ENCODE peak calls at places on chromosome 5, in nine cellular contexts. S is cardiac fibroblast; M is T-helper 1 cell; Y is stimulated activated CD8-positive, alpha-beta memory T cell treated with anti-CD3 and anti-CD28 coated beads, Interleukin-15, amount 100 ng/mL, for 1 hour; W is COR-L47; Z is NCI-H1092; A is activated CD4-positive, alpha-beta memory T cell treated with anti-CD3 and anti-CD28 coated beads for 36 hours; F is AG09309; Q is naive thymus-derived CD8-positive, alpha-beta T cell. E is an unnamed sample.

GRCh38 chr5:148585988-148586387 is 68.3 kb downstream of the HTR4 start:
- DNase-seq in S (no peak), M (no peak), Y (no peak), W (no peak), Z (no peak), A (no peak), F (no peak), Q (no peak), E (no peak)

GRCh38 chr5:77015938-77016569 is 14.2 kb upstream of the AGGF1 start:
- DNase-seq in S (peak), M (no peak), Y (no peak), W (peak), Z (no peak), A (no peak), F (peak), Q (no peak), E (no peak)

GRCh38 chr5:40666657-40667056 is 13.1 kb upstream of the PTGER4 start:
- DNase-seq in S (no peak), M (no peak), Y (no peak), W (no peak), Z (no peak), A (no peak), F (no peak), Q (no peak), E (no peak)

GRCh38 chr5:168537176-168537575 is 8.1 kb downstream of the FBLL1 start:
- DNase-seq in S (no peak), M (no peak), Y (no peak), W (no peak), Z (no peak), A (no peak), F (no peak), Q (no peak), E (no peak)

GRCh38 chr5:170178814-170179213 is 54.0 kb upstream of the C5orf58 start:
- DNase-seq in S (no peak), M (no peak), Y (no peak), W (no peak), Z (no peak), A (no peak), F (no peak), Q (no peak), E (no peak)

GRCh38 chr5:179816401-179817070 is 4.2 kb upstream of the SQSTM1 start:
- DNase-seq in S (no peak), M (no peak), Y (no peak), W (no peak), Z (no peak), A (no peak), F (no peak), Q (no peak), E (no peak)

GRCh38 chr5:142248853-142249462 is 75.9 kb downstream of the SPRY4 start:
- DNase-seq in S (no peak), M (no peak), Y (no peak), W (no peak), Z (no peak), A (no peak), F (peak), Q (no peak), E (no peak)

GRCh38 chr5:67203701-67204074 is 7.1 kb upstream of the CD180 start:
- DNase-seq in S (no peak), M (no peak), Y (no peak), W (no peak), Z (no peak), A (no peak), F (no peak), Q (no peak), E (no peak)

GRCh38 chr5:128227984-128228383 is 144.4 kb downstream of the SLC12A2 start:
- DNase-seq in S (peak), M (no peak), Y (no peak), W (no peak), Z (no peak), A (no peak), F (peak), Q (no peak), E (no peak)

GRCh38 chr5:166073921-166074838 is 2217.3 kb upstream of the WWC1 start:
- DNase-seq in S (no peak), M (no peak), Y (no peak), W (no peak), Z (no peak), A (no peak), F (no peak), Q (no peak), E (no peak)

GRCh38 chr5:150412319-150413175 is at the start of gene CD74:
- DNase-seq in S (peak), M (peak), Y (peak), W (no peak), Z (no peak), A (peak), F (no peak), Q (peak), E (peak)